ENCODE peak calls at places on chromosomes 2 and 18, in seven cellular contexts. One of them, this sample, is unnamed.
A peak's percentile ranks its signal among the peaks of the same experiment; 100 is the strongest.

GRCh38 chr18:62577748-62578147 is 54.9 kb downstream of the ZCCHC2 start:
- DNase-seq in ovary: no peak
- DNase-seq in heart left ventricle: no peak
- DNase-seq in GM12878: no peak
- DNase-seq in transverse colon: no peak
- DNase-seq in prostate gland: no peak
- DNase-seq in A549: no peak
- DNase-seq in this sample: no peak

GRCh38 chr2:240510513-240511210 is 47.1 kb downstream of the ANKMY1 start:
- DNase-seq in ovary: no peak
- DNase-seq in heart left ventricle: no peak
- DNase-seq in GM12878: no peak
- DNase-seq in transverse colon: no peak
- DNase-seq in prostate gland: no peak
- DNase-seq in A549: no peak
- DNase-seq in this sample: no peak

GRCh38 chr2:212538156-212539144 is at the start of gene ERBB4:
- DNase-seq in ovary: no peak
- DNase-seq in heart left ventricle: peak; percentile 69
- DNase-seq in GM12878: no peak
- DNase-seq in transverse colon: no peak
- DNase-seq in prostate gland: peak; percentile 11
- DNase-seq in A549: no peak
- DNase-seq in this sample: peak; percentile 1

GRCh38 chr18:22507055-22507454 is 89.3 kb upstream of the CTAGE1 start:
- DNase-seq in ovary: no peak
- DNase-seq in heart left ventricle: no peak
- DNase-seq in GM12878: no peak
- DNase-seq in transverse colon: no peak
- DNase-seq in prostate gland: no peak
- DNase-seq in A549: no peak
- DNase-seq in this sample: no peak

GRCh38 chr2:3483227-3483985 is 35.9 kb downstream of the ADI1 start:
- DNase-seq in ovary: peak; percentile 81
- DNase-seq in heart left ventricle: peak; percentile 90
- DNase-seq in GM12878: no peak
- DNase-seq in transverse colon: peak; percentile 55
- DNase-seq in prostate gland: peak; percentile 52
- DNase-seq in A549: no peak
- DNase-seq in this sample: peak; percentile 91

GRCh38 chr18:62944454-62944853 is 229.1 kb downstream of the PHLPP1 start:
- DNase-seq in ovary: no peak
- DNase-seq in heart left ventricle: no peak
- DNase-seq in GM12878: no peak
- DNase-seq in transverse colon: no peak
- DNase-seq in prostate gland: no peak
- DNase-seq in A549: no peak
- DNase-seq in this sample: no peak

GRCh38 chr2:230012242-230012884 is 56.4 kb downstream of the SLC16A14 start:
- DNase-seq in ovary: no peak
- DNase-seq in heart left ventricle: no peak
- DNase-seq in GM12878: no peak
- DNase-seq in transverse colon: no peak
- DNase-seq in prostate gland: no peak
- DNase-seq in A549: no peak
- DNase-seq in this sample: no peak

GRCh38 chr2:223072826-223073225 is 20.8 kb downstream of the KCNE4 start:
- DNase-seq in ovary: no peak
- DNase-seq in heart left ventricle: no peak
- DNase-seq in GM12878: no peak
- DNase-seq in transverse colon: no peak
- DNase-seq in prostate gland: no peak
- DNase-seq in A549: no peak
- DNase-seq in this sample: no peak

GRCh38 chr2:145108959-145109710 is 589.2 kb upstream of the ZEB2 start:
- DNase-seq in ovary: no peak
- DNase-seq in heart left ventricle: no peak
- DNase-seq in GM12878: no peak
- DNase-seq in transverse colon: no peak
- DNase-seq in prostate gland: no peak
- DNase-seq in A549: no peak
- DNase-seq in this sample: no peak

GRCh38 chr2:80365762-80366161 is 61.2 kb upstream of the LRRTM1 start:
- DNase-seq in ovary: no peak
- DNase-seq in heart left ventricle: no peak
- DNase-seq in GM12878: no peak
- DNase-seq in transverse colon: no peak
- DNase-seq in prostate gland: no peak
- DNase-seq in A549: no peak
- DNase-seq in this sample: no peak

GRCh38 chr18:78984941-78985784 is 5.5 kb downstream of the SALL3 start:
- DNase-seq in ovary: no peak
- DNase-seq in heart left ventricle: no peak
- DNase-seq in GM12878: no peak
- DNase-seq in transverse colon: no peak
- DNase-seq in prostate gland: no peak
- DNase-seq in A549: peak; percentile 7
- DNase-seq in this sample: peak; percentile 31

GRCh38 chr2:134122610-134123009 is 131.3 kb upstream of the MGAT5 start:
- DNase-seq in ovary: no peak
- DNase-seq in heart left ventricle: no peak
- DNase-seq in GM12878: no peak
- DNase-seq in transverse colon: no peak
- DNase-seq in prostate gland: no peak
- DNase-seq in A549: no peak
- DNase-seq in this sample: no peak

GRCh38 chr2:224221455-224221913 is 180.4 kb downstream of the FAM124B start:
- DNase-seq in ovary: no peak
- DNase-seq in heart left ventricle: no peak
- DNase-seq in GM12878: no peak
- DNase-seq in transverse colon: no peak
- DNase-seq in prostate gland: no peak
- DNase-seq in A549: peak; percentile 73
- DNase-seq in this sample: no peak

GRCh38 chr2:182668671-182669070 is 47.4 kb upstream of the DNAJC10 start:
- DNase-seq in ovary: no peak
- DNase-seq in heart left ventricle: no peak
- DNase-seq in GM12878: no peak
- DNase-seq in transverse colon: peak; percentile 7
- DNase-seq in prostate gland: no peak
- DNase-seq in A549: no peak
- DNase-seq in this sample: no peak

GRCh38 chr2:118554616-118555015 is 292.8 kb downstream of the EN1 start:
- DNase-seq in ovary: no peak
- DNase-seq in heart left ventricle: no peak
- DNase-seq in GM12878: no peak
- DNase-seq in transverse colon: no peak
- DNase-seq in prostate gland: no peak
- DNase-seq in A549: no peak
- DNase-seq in this sample: no peak

GRCh38 chr2:240278661-240279060 is 138.2 kb upstream of the OTOS start:
- DNase-seq in ovary: no peak
- DNase-seq in heart left ventricle: no peak
- DNase-seq in GM12878: no peak
- DNase-seq in transverse colon: no peak
- DNase-seq in prostate gland: no peak
- DNase-seq in A549: no peak
- DNase-seq in this sample: no peak

GRCh38 chr2:118046628-118047210 is 32.8 kb upstream of the CCDC93 start:
- DNase-seq in ovary: no peak
- DNase-seq in heart left ventricle: no peak
- DNase-seq in GM12878: no peak
- DNase-seq in transverse colon: no peak
- DNase-seq in prostate gland: no peak
- DNase-seq in A549: peak; percentile 18
- DNase-seq in this sample: no peak

GRCh38 chr18:36378194-36378593 is 80.7 kb downstream of the FHOD3 start:
- DNase-seq in ovary: no peak
- DNase-seq in heart left ventricle: no peak
- DNase-seq in GM12878: no peak
- DNase-seq in transverse colon: no peak
- DNase-seq in prostate gland: no peak
- DNase-seq in A549: no peak
- DNase-seq in this sample: no peak

GRCh38 chr2:104855174-104856085 is 1.5 kb downstream of the POU3F3 start:
- DNase-seq in ovary: no peak
- DNase-seq in heart left ventricle: no peak
- DNase-seq in GM12878: no peak
- DNase-seq in transverse colon: no peak
- DNase-seq in prostate gland: no peak
- DNase-seq in A549: no peak
- DNase-seq in this sample: no peak

GRCh38 chr2:152395132-152396024 is 60.4 kb downstream of the FMNL2 start:
- DNase-seq in ovary: no peak
- DNase-seq in heart left ventricle: no peak
- DNase-seq in GM12878: no peak
- DNase-seq in transverse colon: no peak
- DNase-seq in prostate gland: no peak
- DNase-seq in A549: no peak
- DNase-seq in this sample: no peak

GRCh38 chr2:85754313-85755095 is 713 bp downstream of the ATOH8 start:
- DNase-seq in ovary: no peak
- DNase-seq in heart left ventricle: peak; percentile 75
- DNase-seq in GM12878: no peak
- DNase-seq in transverse colon: peak; percentile 32
- DNase-seq in prostate gland: no peak
- DNase-seq in A549: no peak
- DNase-seq in this sample: no peak

GRCh38 chr2:85755122-85756027 is 1.6 kb downstream of the ATOH8 start:
- DNase-seq in ovary: no peak
- DNase-seq in heart left ventricle: peak; percentile 66
- DNase-seq in GM12878: no peak
- DNase-seq in transverse colon: no peak
- DNase-seq in prostate gland: no peak
- DNase-seq in A549: no peak
- DNase-seq in this sample: no peak

GRCh38 chr2:85751627-85752026 is 2.2 kb upstream of the ATOH8 start:
- DNase-seq in ovary: peak; percentile 23
- DNase-seq in heart left ventricle: no peak
- DNase-seq in GM12878: no peak
- DNase-seq in transverse colon: no peak
- DNase-seq in prostate gland: no peak
- DNase-seq in A549: no peak
- DNase-seq in this sample: no peak

GRCh38 chr2:85753035-85753524 is 711 bp upstream of the ATOH8 start:
- DNase-seq in ovary: no peak
- DNase-seq in heart left ventricle: no peak
- DNase-seq in GM12878: no peak
- DNase-seq in transverse colon: no peak
- DNase-seq in prostate gland: no peak
- DNase-seq in A549: no peak
- DNase-seq in this sample: no peak

GRCh38 chr2:85753525-85754312 is at the start of gene ATOH8:
- DNase-seq in ovary: peak; percentile 76
- DNase-seq in heart left ventricle: peak; percentile 89
- DNase-seq in GM12878: no peak
- DNase-seq in transverse colon: peak; percentile 68
- DNase-seq in prostate gland: peak; percentile 72
- DNase-seq in A549: no peak
- DNase-seq in this sample: peak; percentile 64
- H3K4me1 ChIP-seq in ovary: peaks cover 28% of the 10 kb centered on the region
- H3K4me1 ChIP-seq in heart left ventricle: peaks cover 49% of the 10 kb centered on the region
- H3K4me1 ChIP-seq in GM12878: peaks cover 1% of the 10 kb centered on the region
- H3K4me1 ChIP-seq in transverse colon: peaks cover 32% of the 10 kb centered on the region
- H3K4me1 ChIP-seq in prostate gland: no peaks in the 10 kb centered on the region
- H3K4me1 ChIP-seq in A549: peaks cover 55% of the 10 kb centered on the region
- H3K4me1 ChIP-seq in this sample: peaks cover 34% of the 10 kb centered on the region

DNA sequence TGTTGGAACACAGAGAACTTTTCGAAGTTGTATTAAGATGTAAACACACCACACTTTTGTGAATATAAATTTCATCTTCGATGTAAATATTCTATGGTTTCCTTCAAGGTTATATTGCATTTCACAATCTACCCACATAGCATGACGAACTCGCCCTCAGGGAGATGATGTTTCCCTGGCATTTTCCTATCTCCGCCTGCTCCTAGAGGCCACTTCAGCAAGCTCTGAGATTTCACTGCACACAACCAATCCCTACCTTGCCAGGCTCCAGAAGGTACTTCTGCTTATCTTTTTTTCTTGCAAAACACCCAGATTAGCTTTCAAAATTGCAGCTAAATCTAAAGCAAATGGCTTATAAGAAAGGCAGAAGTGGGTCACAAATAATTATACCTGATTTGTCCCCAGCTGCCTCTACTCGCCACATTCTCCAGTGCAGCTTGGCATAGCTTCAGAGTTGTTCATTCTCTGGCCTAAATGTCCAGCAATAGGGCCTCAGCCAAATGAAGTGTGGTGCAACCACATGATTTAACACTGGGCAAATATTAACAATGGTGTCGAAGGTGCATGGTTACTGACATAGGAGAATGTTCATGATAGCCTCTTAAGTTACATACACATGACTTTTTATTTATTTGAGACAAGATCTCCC is 32.4 kb upstream of the MRPL19 start:
- DNase-seq in ovary: no peak
- DNase-seq in heart left ventricle: no peak
- DNase-seq in GM12878: no peak
- DNase-seq in transverse colon: no peak
- DNase-seq in prostate gland: no peak
- DNase-seq in A549: no peak
- DNase-seq in this sample: no peak
- TF ChIP-seq CTCF in ovary: no peak
- TF ChIP-seq CTCF in heart left ventricle: no peak
- TF ChIP-seq CTCF in GM12878: no peak
- TF ChIP-seq CTCF in transverse colon: no peak
- TF ChIP-seq CTCF in prostate gland: no peak
- TF ChIP-seq CTCF in A549: no peak
- TF ChIP-seq CTCF in this sample: no peak

GRCh38 chr2:128792476-128793054 is 473.9 kb upstream of the HS6ST1 start:
- DNase-seq in ovary: no peak
- DNase-seq in heart left ventricle: no peak
- DNase-seq in GM12878: no peak
- DNase-seq in transverse colon: no peak
- DNase-seq in prostate gland: no peak
- DNase-seq in A549: no peak
- DNase-seq in this sample: no peak
- TF ChIP-seq POLR2A in ovary: no peak
- TF ChIP-seq POLR2A in heart left ventricle: no peak
- TF ChIP-seq POLR2A in GM12878: no peak
- TF ChIP-seq POLR2A in transverse colon: no peak
- TF ChIP-seq POLR2A in prostate gland: no peak
- TF ChIP-seq POLR2A in A549: no peak
- TF ChIP-seq POLR2A in this sample: no peak

GRCh38 chr2:172455121-172455515 is 27.7 kb downstream of the ITGA6 start:
- DNase-seq in ovary: no peak
- DNase-seq in heart left ventricle: no peak
- DNase-seq in GM12878: no peak
- DNase-seq in transverse colon: no peak
- DNase-seq in prostate gland: peak; percentile 39
- DNase-seq in A549: no peak
- DNase-seq in this sample: no peak
- H3K4me1 ChIP-seq in ovary: peaks cover 2% of the 10 kb centered on the region
- H3K4me1 ChIP-seq in heart left ventricle: peaks cover 16% of the 10 kb centered on the region
- H3K4me1 ChIP-seq in GM12878: no peaks in the 10 kb centered on the region
- H3K4me1 ChIP-seq in transverse colon: peaks cover 31% of the 10 kb centered on the region
- H3K4me1 ChIP-seq in prostate gland: peaks cover 9% of the 10 kb centered on the region
- H3K4me1 ChIP-seq in A549: peaks cover 6% of the 10 kb centered on the region
- H3K4me1 ChIP-seq in this sample: peaks cover 3% of the 10 kb centered on the region

This sample was measured in adrenal gland.